ENCODE peak calls at places on chromosomes 1 and 21, in eight cellular contexts. One of them, this sample, is unnamed.

GRCh38 chr1:117757668-117758067 is 151.8 kb downstream of the TENT5C start:
- DNase-seq in heart left ventricle: no peak
- DNase-seq in SK-N-SH: no peak
- DNase-seq in OCI-LY7: no peak
- DNase-seq in kidney: no peak
- DNase-seq in PC-3: peak
- DNase-seq in transverse colon: no peak
- DNase-seq in mucosa of descending colon: no peak
- DNase-seq in this sample: peak

GRCh38 chr1:29134695-29135028 is 11.0 kb upstream of the TMEM200B start:
- DNase-seq in mucosa of descending colon: no peak
- DNase-seq in heart left ventricle: no peak
- DNase-seq in kidney: no peak
- DNase-seq in SK-N-SH: no peak
- DNase-seq in OCI-LY7: no peak
- DNase-seq in transverse colon: no peak
- DNase-seq in PC-3: no peak
- DNase-seq in this sample: no peak

GRCh38 chr1:159429074-159429861 is 2.7 kb upstream of the OR10J4 start:
- DNase-seq in transverse colon: no peak
- DNase-seq in kidney: no peak
- DNase-seq in mucosa of descending colon: no peak
- DNase-seq in SK-N-SH: no peak
- DNase-seq in OCI-LY7: no peak
- DNase-seq in heart left ventricle: no peak
- DNase-seq in PC-3: peak
- DNase-seq in this sample: peak

GRCh38 chr1:117828206-117828605 is 101.2 kb downstream of the GDAP2 start:
- DNase-seq in SK-N-SH: peak
- DNase-seq in heart left ventricle: peak
- DNase-seq in OCI-LY7: no peak
- DNase-seq in PC-3: no peak
- DNase-seq in mucosa of descending colon: peak
- DNase-seq in kidney: peak
- DNase-seq in transverse colon: peak
- DNase-seq in this sample: no peak

GRCh38 chr1:85580046-85580411 is 532 bp upstream of the CCN1 start:
- DNase-seq in PC-3: peak
- DNase-seq in kidney: no peak
- DNase-seq in OCI-LY7: no peak
- DNase-seq in mucosa of descending colon: no peak
- DNase-seq in heart left ventricle: no peak
- DNase-seq in transverse colon: no peak
- DNase-seq in SK-N-SH: peak
- DNase-seq in this sample: peak

GRCh38 chr1:37765937-37766664 is 1.2 kb upstream of the EPHA10 start:
- DNase-seq in SK-N-SH: peak
- DNase-seq in kidney: peak
- DNase-seq in transverse colon: no peak
- DNase-seq in PC-3: peak
- DNase-seq in heart left ventricle: no peak
- DNase-seq in OCI-LY7: peak
- DNase-seq in mucosa of descending colon: no peak
- DNase-seq in this sample: peak

GRCh38 chr1:153661111-153661708 is 2.7 kb downstream of the SNAPIN start:
- DNase-seq in transverse colon: no peak
- DNase-seq in heart left ventricle: no peak
- DNase-seq in SK-N-SH: no peak
- DNase-seq in kidney: no peak
- DNase-seq in OCI-LY7: no peak
- DNase-seq in mucosa of descending colon: no peak
- DNase-seq in PC-3: no peak
- DNase-seq in this sample: no peak

GRCh38 chr1:32892368-32893197 is 6.3 kb downstream of the HPCA start:
- DNase-seq in PC-3: no peak
- DNase-seq in OCI-LY7: peak
- DNase-seq in heart left ventricle: no peak
- DNase-seq in mucosa of descending colon: no peak
- DNase-seq in transverse colon: peak
- DNase-seq in SK-N-SH: peak
- DNase-seq in kidney: peak
- DNase-seq in this sample: no peak

GRCh38 chr1:174206148-174206826 is 47.0 kb downstream of the RABGAP1L start:
- DNase-seq in kidney: no peak
- DNase-seq in PC-3: no peak
- DNase-seq in SK-N-SH: no peak
- DNase-seq in transverse colon: no peak
- DNase-seq in mucosa of descending colon: no peak
- DNase-seq in heart left ventricle: no peak
- DNase-seq in OCI-LY7: no peak
- DNase-seq in this sample: peak

GRCh38 chr21:36889401-36889800 is 77.1 kb downstream of the HLCS start:
- DNase-seq in kidney: no peak
- DNase-seq in mucosa of descending colon: no peak
- DNase-seq in SK-N-SH: no peak
- DNase-seq in PC-3: no peak
- DNase-seq in transverse colon: no peak
- DNase-seq in OCI-LY7: no peak
- DNase-seq in heart left ventricle: peak
- DNase-seq in this sample: no peak

GRCh38 chr1:202571719-202572339 is 138.4 kb downstream of the SYT2 start:
- DNase-seq in kidney: no peak
- DNase-seq in mucosa of descending colon: no peak
- DNase-seq in transverse colon: no peak
- DNase-seq in PC-3: peak
- DNase-seq in SK-N-SH: no peak
- DNase-seq in OCI-LY7: peak
- DNase-seq in heart left ventricle: no peak
- DNase-seq in this sample: peak

GRCh38 chr1:79113836-79114235 is 107.3 kb upstream of the ADGRL4 start:
- DNase-seq in PC-3: no peak
- DNase-seq in SK-N-SH: no peak
- DNase-seq in transverse colon: no peak
- DNase-seq in kidney: no peak
- DNase-seq in mucosa of descending colon: no peak
- DNase-seq in OCI-LY7: no peak
- DNase-seq in heart left ventricle: no peak
- DNase-seq in this sample: no peak

GRCh38 chr1:237018896-237019295 is 14.7 kb upstream of the MT1HL1 start:
- DNase-seq in kidney: no peak
- DNase-seq in mucosa of descending colon: no peak
- DNase-seq in heart left ventricle: no peak
- DNase-seq in transverse colon: no peak
- DNase-seq in SK-N-SH: no peak
- DNase-seq in OCI-LY7: no peak
- DNase-seq in PC-3: no peak
- DNase-seq in this sample: no peak

GRCh38 chr1:172137703-172138102 is 282.8 kb upstream of the C1orf105 start:
- DNase-seq in OCI-LY7: no peak
- DNase-seq in kidney: no peak
- DNase-seq in SK-N-SH: no peak
- DNase-seq in heart left ventricle: no peak
- DNase-seq in transverse colon: no peak
- DNase-seq in PC-3: no peak
- DNase-seq in mucosa of descending colon: no peak
- DNase-seq in this sample: no peak

GRCh38 chr1:6447818-6448748 is 17.9 kb downstream of the TNFRSF25 start:
- DNase-seq in transverse colon: peak
- DNase-seq in SK-N-SH: no peak
- DNase-seq in PC-3: peak
- DNase-seq in kidney: no peak
- DNase-seq in mucosa of descending colon: peak
- DNase-seq in heart left ventricle: no peak
- DNase-seq in OCI-LY7: peak
- DNase-seq in this sample: no peak

GRCh38 chr1:175969236-175969635 is 225.8 kb upstream of the TNR start:
- DNase-seq in SK-N-SH: no peak
- DNase-seq in PC-3: no peak
- DNase-seq in kidney: no peak
- DNase-seq in OCI-LY7: no peak
- DNase-seq in heart left ventricle: no peak
- DNase-seq in transverse colon: no peak
- DNase-seq in mucosa of descending colon: no peak
- DNase-seq in this sample: no peak

GRCh38 chr1:30535595-30536325 is 187.6 kb downstream of the MATN1 start:
- DNase-seq in PC-3: no peak
- DNase-seq in heart left ventricle: no peak
- DNase-seq in kidney: no peak
- DNase-seq in transverse colon: no peak
- DNase-seq in mucosa of descending colon: no peak
- DNase-seq in SK-N-SH: no peak
- DNase-seq in OCI-LY7: no peak
- DNase-seq in this sample: no peak

GRCh38 chr1:89672489-89673183 is 39.7 kb downstream of the LRRC8C start:
- DNase-seq in PC-3: peak
- DNase-seq in mucosa of descending colon: no peak
- DNase-seq in heart left ventricle: no peak
- DNase-seq in OCI-LY7: no peak
- DNase-seq in transverse colon: no peak
- DNase-seq in SK-N-SH: no peak
- DNase-seq in kidney: no peak
- DNase-seq in this sample: peak

GRCh38 chr1:238458924-238459323 is 568.2 kb upstream of the ZP4 start:
- DNase-seq in transverse colon: no peak
- DNase-seq in SK-N-SH: no peak
- DNase-seq in mucosa of descending colon: no peak
- DNase-seq in heart left ventricle: no peak
- DNase-seq in PC-3: no peak
- DNase-seq in kidney: no peak
- DNase-seq in OCI-LY7: no peak
- DNase-seq in this sample: no peak

DNA sequence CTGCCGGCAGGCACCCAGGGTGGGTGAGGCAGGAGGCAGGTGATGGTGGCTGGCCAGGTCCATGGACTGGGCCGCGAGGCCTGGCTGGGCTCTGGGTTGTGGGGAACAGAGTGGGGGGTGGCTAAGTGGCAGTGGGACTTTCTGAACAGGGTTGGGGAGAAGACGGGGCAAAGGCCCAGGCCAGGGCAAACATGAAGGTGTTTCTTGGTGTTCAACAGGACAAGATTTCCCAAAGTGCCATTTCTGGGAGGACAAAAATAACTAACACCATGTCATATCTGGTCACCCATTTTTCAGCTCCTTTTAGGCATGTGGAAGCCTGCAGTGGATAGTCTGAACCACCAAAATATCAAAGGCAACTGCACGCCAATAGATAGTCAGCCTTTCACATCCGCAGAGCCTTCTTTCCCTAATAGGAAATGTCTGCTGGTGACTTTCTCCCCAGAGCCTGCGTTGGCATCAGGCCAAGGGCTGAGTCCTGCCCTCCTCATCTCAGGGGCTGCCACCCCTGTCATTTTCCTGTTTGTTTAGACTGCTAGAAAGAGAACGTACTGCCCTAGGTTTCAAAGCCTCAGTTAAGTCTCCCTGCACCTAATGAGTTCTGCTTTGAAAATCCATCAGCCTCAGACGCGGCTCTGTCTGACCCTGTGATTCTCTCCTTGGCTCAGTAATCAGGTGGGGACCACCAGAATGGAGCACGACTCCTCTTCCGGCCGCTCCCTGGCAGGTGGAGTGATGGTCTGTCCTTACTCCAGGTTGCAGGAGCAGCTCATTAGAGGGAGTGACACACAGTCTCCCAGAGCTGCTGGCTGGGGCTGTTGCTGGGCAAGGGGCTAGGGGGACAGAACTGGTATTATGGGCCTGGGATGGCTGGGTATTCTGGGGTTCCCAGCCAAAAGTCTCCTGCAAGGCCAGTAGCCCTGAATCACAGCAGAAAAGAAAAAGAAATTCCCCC is 27.1 kb downstream of the STUM start:
- DNase-seq in mucosa of descending colon: no peak
- DNase-seq in heart left ventricle: no peak
- DNase-seq in PC-3: peak
- DNase-seq in kidney: no peak
- DNase-seq in transverse colon: no peak
- DNase-seq in OCI-LY7: no peak
- DNase-seq in SK-N-SH: peak
- DNase-seq in this sample: no peak
- TF ChIP-seq CTCF in mucosa of descending colon: no peak
- TF ChIP-seq CTCF in heart left ventricle: no peak
- TF ChIP-seq CTCF in PC-3: no peak
- TF ChIP-seq CTCF in kidney: no peak
- TF ChIP-seq CTCF in transverse colon: no peak
- TF ChIP-seq CTCF in OCI-LY7: no peak
- TF ChIP-seq CTCF in SK-N-SH: no peak
- TF ChIP-seq CTCF in this sample: no peak

GRCh38 chr1:8871539-8871935 is 6.9 kb downstream of the ENO1 start:
- DNase-seq in heart left ventricle: no peak
- DNase-seq in OCI-LY7: no peak
- DNase-seq in transverse colon: peak
- DNase-seq in mucosa of descending colon: no peak
- DNase-seq in SK-N-SH: no peak
- DNase-seq in kidney: no peak
- DNase-seq in PC-3: peak
- DNase-seq in this sample: peak
- TF ChIP-seq CTCF in heart left ventricle: no peak
- TF ChIP-seq CTCF in OCI-LY7: peak
- TF ChIP-seq CTCF in transverse colon: peak
- TF ChIP-seq CTCF in mucosa of descending colon: peak
- TF ChIP-seq CTCF in SK-N-SH: peak
- TF ChIP-seq CTCF in kidney: peak
- TF ChIP-seq CTCF in PC-3: peak
- TF ChIP-seq CTCF in this sample: peak

GRCh38 chr1:72845342-72845741 is 563.0 kb upstream of the NEGR1 start:
- DNase-seq in kidney: no peak
- DNase-seq in heart left ventricle: no peak
- DNase-seq in OCI-LY7: no peak
- DNase-seq in PC-3: peak
- DNase-seq in mucosa of descending colon: no peak
- DNase-seq in transverse colon: no peak
- DNase-seq in SK-N-SH: no peak
- DNase-seq in this sample: peak
- TF ChIP-seq CTCF in kidney: no peak
- TF ChIP-seq CTCF in heart left ventricle: no peak
- TF ChIP-seq CTCF in OCI-LY7: peak
- TF ChIP-seq CTCF in PC-3: peak
- TF ChIP-seq CTCF in mucosa of descending colon: no peak
- TF ChIP-seq CTCF in transverse colon: no peak
- TF ChIP-seq CTCF in SK-N-SH: peak
- TF ChIP-seq CTCF in this sample: no peak

DNA sequence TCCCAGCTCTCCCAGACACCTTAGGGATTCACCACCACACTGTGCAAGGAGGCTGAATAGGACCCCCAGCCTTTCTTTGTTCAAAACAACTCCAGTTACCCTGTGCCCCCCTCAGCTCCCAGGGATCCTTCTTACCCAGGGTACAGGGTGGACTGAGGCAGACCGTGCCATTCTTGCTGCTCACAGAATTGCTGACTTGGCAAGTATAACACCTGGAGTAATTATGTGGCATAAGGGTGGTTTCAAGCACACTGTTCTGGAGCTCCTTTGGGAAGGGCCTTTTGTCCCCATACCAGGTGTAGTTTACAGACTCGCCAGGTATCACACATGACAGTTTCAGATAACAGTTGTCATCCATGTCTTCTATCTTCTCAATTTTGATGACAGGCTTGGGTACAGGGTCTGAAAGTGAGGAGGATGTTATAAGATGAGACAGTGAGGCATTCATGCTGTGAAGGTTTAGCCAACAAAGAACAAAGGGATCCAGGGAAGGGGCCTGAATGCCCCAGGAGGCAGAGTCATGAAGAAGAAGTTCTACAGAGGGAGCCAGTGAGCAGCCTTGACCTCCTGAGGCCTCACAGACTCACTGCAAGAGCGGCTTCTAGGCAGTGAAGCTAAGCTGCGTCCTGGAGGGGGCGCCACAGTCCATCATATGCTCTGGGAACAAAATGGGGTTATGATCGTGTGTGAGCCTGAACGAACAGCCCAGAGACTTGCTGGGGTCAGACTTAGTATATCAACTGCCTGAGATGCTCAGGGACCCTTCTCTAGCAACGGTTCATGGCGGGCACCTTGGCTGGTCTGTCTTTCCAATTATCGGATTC is 30.3 kb downstream of the CD48 start:
- DNase-seq in SK-N-SH: peak
- DNase-seq in mucosa of descending colon: peak
- DNase-seq in heart left ventricle: peak
- DNase-seq in OCI-LY7: peak
- DNase-seq in kidney: peak
- DNase-seq in PC-3: peak
- DNase-seq in transverse colon: peak
- DNase-seq in this sample: peak
- TF ChIP-seq CTCF in SK-N-SH: peak
- TF ChIP-seq CTCF in mucosa of descending colon: peak
- TF ChIP-seq CTCF in heart left ventricle: peak
- TF ChIP-seq CTCF in OCI-LY7: peak
- TF ChIP-seq CTCF in kidney: peak
- TF ChIP-seq CTCF in PC-3: peak
- TF ChIP-seq CTCF in transverse colon: peak
- TF ChIP-seq CTCF in this sample: peak

This sample was measured in MCF 10A.